ENCODE peak calls at places on chromosome 1, in ten cellular contexts. I is suprapubic skin, M is HepG2, Z is K562, Y is GM12878, F is GM12891, B is breast epithelium, H is transverse colon, T is HCT116, V is spleen. O is an unnamed sample.

GRCh38 chr1:16158993-16159831 is 3.3 kb upstream of the EPHA2 start:
- DNase-seq in Z (no peak), I (no peak), Y (no peak), B (no peak), H (peak), F (no peak), T (peak), V (no peak), M (no peak), O (no peak)

GRCh38 chr1:230095938-230096337 is 28.9 kb downstream of the GALNT2 start:
- DNase-seq in Y (no peak), M (no peak), B (no peak), Z (no peak), I (no peak), V (no peak), H (no peak), F (no peak), T (no peak), O (no peak)

GRCh38 chr1:179340915-179341314 is 24.9 kb upstream of the AXDND1 start:
- DNase-seq in I (no peak), M (no peak), H (no peak), T (no peak), Z (no peak), V (no peak), F (no peak), B (no peak), Y (no peak), O (no peak)

GRCh38 chr1:167728818-167729410 is 7.1 kb downstream of the MPZL1 start:
- DNase-seq in Y (no peak), F (no peak), I (no peak), T (no peak), H (no peak), Z (peak), V (no peak), B (no peak), M (no peak), O (no peak)

GRCh38 chr1:69595486-69595885 is 27.8 kb downstream of the LRRC7 start:
- DNase-seq in B (no peak), T (no peak), M (no peak), V (no peak), Z (no peak), I (no peak), Y (no peak), F (no peak), H (no peak), O (no peak)

GRCh38 chr1:17099941-17100340 is 19.3 kb downstream of the PADI2 start:
- DNase-seq in M (no peak), H (no peak), Z (no peak), Y (no peak), I (no peak), B (no peak), V (no peak), F (no peak), T (no peak), O (no peak)

GRCh38 chr1:32816676-32817158 is 441 bp downstream of the YARS1 start:
- DNase-seq in V (no peak), Z (peak), Y (no peak), H (peak), M (peak), T (no peak), B (no peak), F (no peak), I (no peak), O (peak)

GRCh38 chr1:30742300-30742962 is 15.1 kb downstream of the LAPTM5 start:
- DNase-seq in H (no peak), V (peak), M (no peak), B (no peak), I (no peak), Z (no peak), Y (no peak), F (no peak), T (no peak), O (no peak)

GRCh38 chr1:11984559-11984958 is 4.3 kb downstream of the MFN2 start:
- DNase-seq in Z (no peak), V (no peak), M (peak), T (no peak), I (no peak), B (no peak), F (no peak), Y (no peak), H (no peak), O (no peak)

GRCh38 chr1:11981378-11982009 is 1.2 kb downstream of the MFN2 start:
- DNase-seq in M (no peak), T (no peak), H (no peak), V (no peak), Z (no peak), I (no peak), B (no peak), Y (no peak), F (no peak), O (no peak)

GRCh38 chr1:11985851-11986250 is 5.6 kb downstream of the MFN2 start:
- DNase-seq in H (no peak), V (no peak), F (no peak), B (no peak), T (no peak), M (no peak), Z (no peak), I (no peak), Y (no peak), O (no peak)

GRCh38 chr1:11982010-11982392 is 1.8 kb downstream of the MFN2 start:
- DNase-seq in M (peak), Z (no peak), B (no peak), H (no peak), I (no peak), V (no peak), F (no peak), Y (no peak), T (peak), O (no peak)

GRCh38 chr1:11984121-11984520 is 3.9 kb downstream of the MFN2 start:
- DNase-seq in B (no peak), I (no peak), F (no peak), Y (no peak), V (no peak), H (peak), M (no peak), T (no peak), Z (no peak), O (no peak)
- TF ChIP-seq POLR2AphosphoS5 in B (no peak), I (no peak), F (no peak), Y (no peak), V (no peak), H (no peak), M (no peak), T (no peak), Z (no peak), O (no peak)

GRCh38 chr1:14994841-14995437 is 158.6 kb upstream of the TMEM51 start:
- DNase-seq in V (no peak), B (peak), Z (no peak), F (no peak), T (no peak), H (no peak), Y (no peak), M (no peak), I (no peak), O (no peak)

GRCh38 chr1:14989931-14990728 is 163.4 kb upstream of the TMEM51 start:
- DNase-seq in B (no peak), Y (no peak), T (no peak), M (peak), Z (no peak), F (no peak), V (no peak), I (no peak), H (no peak), O (no peak)

GRCh38 chr1:14996133-14997050 is 157.2 kb upstream of the TMEM51 start:
- DNase-seq in H (no peak), Y (no peak), T (peak), Z (peak), V (no peak), I (no peak), B (peak), F (peak), M (peak), O (no peak)

GRCh38 chr1:14994148-14994547 is 159.4 kb upstream of the TMEM51 start:
- DNase-seq in V (no peak), T (no peak), I (no peak), Z (no peak), Y (no peak), H (no peak), B (no peak), M (no peak), F (no peak), O (no peak)

GRCh38 chr1:14993414-14993813 is 160.1 kb upstream of the TMEM51 start:
- DNase-seq in H (no peak), T (no peak), B (no peak), M (no peak), I (no peak), F (no peak), V (no peak), Z (no peak), Y (no peak), O (no peak)
- TF ChIP-seq POLR2A in H (no peak), T (no peak), B (no peak), M (no peak), I (no peak), F (no peak), V (no peak), Z (no peak), Y (no peak), O (no peak)

GRCh38 chr1:237411621-237412020 is 369.6 kb downstream of the RYR2 start:
- DNase-seq in B (no peak), I (no peak), F (no peak), M (no peak), Y (no peak), T (no peak), V (no peak), H (no peak), Z (no peak), O (no peak)
- TF ChIP-seq POLR2AphosphoS5 in B (no peak), I (no peak), F (no peak), M (no peak), Y (no peak), T (no peak), V (no peak), H (no peak), Z (no peak), O (no peak)

GRCh38 chr1:201513498-201514243 is 6.7 kb upstream of the CSRP1 start:
- DNase-seq in Z (no peak), H (no peak), I (no peak), Y (no peak), V (no peak), F (no peak), M (no peak), T (no peak), B (no peak), O (peak)
- TF ChIP-seq POLR2A in Z (no peak), H (no peak), I (no peak), Y (no peak), V (no peak), F (no peak), M (no peak), T (no peak), B (no peak), O (no peak)

DNA sequence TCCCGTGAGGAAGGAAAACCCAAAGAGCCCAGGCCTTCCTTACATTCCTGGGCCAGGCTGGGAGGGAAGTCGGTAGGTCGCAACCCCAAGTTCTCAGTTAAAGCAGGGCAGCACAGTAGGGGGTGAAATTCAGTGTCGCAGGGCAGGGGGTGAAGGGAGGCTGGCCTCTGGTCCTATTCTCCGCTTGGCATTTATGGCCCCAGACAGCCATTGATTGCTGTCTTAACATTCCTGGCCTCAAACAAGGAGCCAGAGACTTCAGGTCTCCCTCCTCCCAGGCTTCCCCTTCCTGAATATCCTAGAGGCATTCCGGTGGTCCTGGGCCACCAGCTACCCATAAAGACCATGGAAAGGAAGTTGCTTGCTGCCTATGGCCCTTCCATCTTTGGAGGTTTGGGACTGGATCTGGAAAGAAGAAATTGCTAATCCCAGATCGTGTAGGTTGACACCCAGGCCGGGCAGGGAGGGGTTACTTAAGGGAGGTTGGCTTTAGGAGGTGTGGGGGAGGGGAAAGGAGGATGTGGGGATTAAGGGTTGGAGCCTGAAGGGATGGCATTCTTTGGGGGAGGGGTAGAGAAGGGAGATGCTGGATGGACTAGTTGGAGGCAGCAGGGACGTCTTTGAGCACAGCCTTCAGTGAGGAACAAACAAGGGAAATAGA is 1.7 kb downstream of the LIN28A start:
- DNase-seq in V (no peak), I (no peak), F (no peak), B (no peak), M (no peak), H (no peak), Y (no peak), T (no peak), Z (no peak), O (no peak)
- TF ChIP-seq POLR2AphosphoS5 in V (no peak), I (no peak), F (no peak), B (no peak), M (no peak), H (no peak), Y (no peak), T (no peak), Z (no peak), O (no peak)